ENCODE peak calls at places on chromosomes 16 and 17, in eight cellular contexts. H is GM10248, L is IMR-90, B is mammary epithelial cell, C is heart left ventricle, V is endothelial cell, Y is MM.1S, S is neural crest cell. Q is an unnamed sample.

GRCh38 chr17:62807812-62808575 is at the start of gene MARCHF10:
- DNase-seq in H (peak), L (no peak), B (no peak), C (no peak), V (peak), Y (peak), S (no peak), Q (peak)

GRCh38 chr17:79041723-79042420 is 17.9 kb downstream of the C1QTNF1 start:
- DNase-seq in H (no peak), L (peak), B (no peak), C (no peak), V (no peak), Y (no peak), S (no peak), Q (no peak)

GRCh38 chr16:19135896-19136438 is 22.2 kb downstream of the ITPRIPL2 start:
- DNase-seq in H (no peak), L (peak), B (peak), C (peak), V (no peak), Y (no peak), S (no peak), Q (no peak)

GRCh38 chr16:48378836-48379235 is 6.4 kb downstream of the SIAH1 start:
- DNase-seq in H (no peak), L (no peak), B (no peak), C (no peak), V (no peak), Y (no peak), S (no peak), Q (no peak)

GRCh38 chr16:23286131-23286532 is 16.0 kb upstream of the SCNN1B start:
- DNase-seq in H (no peak), L (peak), B (peak), C (no peak), V (no peak), Y (no peak), S (no peak), Q (no peak)

GRCh38 chr16:1338119-1338730 is 4.8 kb downstream of the BAIAP3 start:
- DNase-seq in H (no peak), L (no peak), B (no peak), C (no peak), V (peak), Y (no peak), S (peak), Q (peak)

GRCh38 chr17:4708436-4708835 is 2.0 kb upstream of the ARRB2 start:
- DNase-seq in H (no peak), L (no peak), B (no peak), C (no peak), V (no peak), Y (peak), S (no peak), Q (peak)

GRCh38 chr17:21376835-21377690 is 906 bp downstream of the KCNJ12 start:
- DNase-seq in H (no peak), L (peak), B (peak), C (no peak), V (peak), Y (no peak), S (no peak), Q (no peak)

GRCh38 chr17:2688351-2689342 is 22.9 kb downstream of the CLUH start:
- DNase-seq in H (peak), L (no peak), B (peak), C (peak), V (no peak), Y (no peak), S (no peak), Q (no peak)

GRCh38 chr16:89153848-89154271 is 17.7 kb upstream of the CDH15 start:
- DNase-seq in H (no peak), L (no peak), B (no peak), C (no peak), V (no peak), Y (no peak), S (no peak), Q (no peak)

GRCh38 chr17:65030618-65031017 is 25.9 kb downstream of the GNA13 start:
- DNase-seq in H (no peak), L (no peak), B (no peak), C (no peak), V (no peak), Y (no peak), S (no peak), Q (no peak)

GRCh38 chr17:64240741-64241347 is 22.2 kb downstream of the TEX2 start:
- DNase-seq in H (no peak), L (peak), B (peak), C (peak), V (no peak), Y (no peak), S (no peak), Q (no peak)

GRCh38 chr16:29009050-29009837 is 24.4 kb downstream of the LAT start:
- DNase-seq in H (no peak), L (no peak), B (no peak), C (no peak), V (no peak), Y (no peak), S (no peak), Q (peak)

GRCh38 chr17:64039106-64039400 is 18.6 kb upstream of the ICAM2 start:
- DNase-seq in H (no peak), L (no peak), B (no peak), C (no peak), V (no peak), Y (no peak), S (no peak), Q (no peak)

DNA sequence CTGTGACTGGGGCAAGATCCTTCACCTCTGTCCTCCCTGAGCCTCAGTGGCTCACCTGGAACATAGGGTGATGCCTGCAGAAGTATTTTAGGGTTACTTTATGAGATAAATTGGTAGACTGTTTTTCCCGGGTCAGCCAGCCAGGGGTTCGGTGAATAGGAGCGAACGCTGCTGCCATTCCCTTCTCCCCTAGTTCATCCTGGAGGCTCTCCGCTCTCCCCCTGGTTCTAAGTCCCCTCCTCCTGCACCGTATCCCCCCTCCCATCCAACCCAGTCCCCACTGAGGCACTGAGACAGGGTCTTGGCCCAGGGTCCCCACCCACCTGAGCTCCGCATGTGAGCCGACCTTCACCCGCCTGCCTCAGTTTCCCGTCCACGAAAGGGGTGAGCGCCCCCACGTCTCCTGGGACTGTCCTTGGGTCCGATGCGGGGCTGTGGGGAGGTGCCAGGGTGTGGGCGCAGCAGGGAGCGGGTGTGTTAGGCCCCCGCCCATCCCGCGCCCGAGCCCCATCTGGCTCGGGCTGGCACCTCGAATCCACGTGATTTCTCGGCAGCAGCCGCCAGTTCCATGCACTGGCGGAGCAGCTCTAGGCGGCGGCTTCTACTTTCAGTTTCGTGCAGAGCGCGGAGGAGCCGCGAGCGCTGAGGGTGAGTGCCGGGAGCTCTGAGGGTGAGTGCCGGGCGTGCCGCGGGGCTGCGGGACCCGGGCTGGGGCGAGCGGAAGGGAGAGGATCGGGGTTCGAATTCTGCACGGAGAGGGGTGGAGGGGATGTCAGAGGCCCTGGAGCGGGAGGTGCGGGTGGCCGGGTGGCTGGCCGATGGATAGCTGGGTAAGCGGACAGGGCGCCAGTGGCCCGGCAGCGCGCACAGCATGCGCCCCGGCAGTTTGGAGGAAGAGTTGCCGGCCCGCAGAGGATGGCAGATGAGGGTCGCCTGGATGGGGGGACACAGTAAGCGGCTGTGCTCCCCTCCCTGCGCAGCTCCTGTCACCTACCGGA is at the start of gene NLRC5:
- DNase-seq in H (peak), L (peak), B (peak), C (peak), V (peak), Y (peak), S (peak), Q (peak)
- TF ChIP-seq CTCF in H (no peak), L (no peak), B (no peak), C (no peak), V (no peak), Y (no peak), S (no peak), Q (no peak)

GRCh38 chr16:8941718-8942344 is 21.9 kb downstream of the USP7 start:
- DNase-seq in H (no peak), L (no peak), B (no peak), C (no peak), V (no peak), Y (no peak), S (no peak), Q (no peak)
- TF ChIP-seq CTCF in H (no peak), L (no peak), B (no peak), C (no peak), V (no peak), Y (no peak), S (no peak), Q (no peak)

GRCh38 chr16:54651851-54652770 is 278.6 kb upstream of the IRX5 start:
- DNase-seq in H (no peak), L (no peak), B (peak), C (no peak), V (no peak), Y (no peak), S (no peak), Q (no peak)

GRCh38 chr16:54657709-54658102 is 273.0 kb upstream of the IRX5 start:
- DNase-seq in H (no peak), L (no peak), B (no peak), C (no peak), V (no peak), Y (no peak), S (no peak), Q (no peak)

GRCh38 chr16:54657058-54657708 is 273.5 kb upstream of the IRX5 start:
- DNase-seq in H (no peak), L (no peak), B (peak), C (no peak), V (no peak), Y (no peak), S (no peak), Q (no peak)

GRCh38 chr16:54654429-54654828 is 276.2 kb upstream of the IRX5 start:
- DNase-seq in H (no peak), L (no peak), B (no peak), C (no peak), V (no peak), Y (no peak), S (no peak), Q (no peak)

DNA sequence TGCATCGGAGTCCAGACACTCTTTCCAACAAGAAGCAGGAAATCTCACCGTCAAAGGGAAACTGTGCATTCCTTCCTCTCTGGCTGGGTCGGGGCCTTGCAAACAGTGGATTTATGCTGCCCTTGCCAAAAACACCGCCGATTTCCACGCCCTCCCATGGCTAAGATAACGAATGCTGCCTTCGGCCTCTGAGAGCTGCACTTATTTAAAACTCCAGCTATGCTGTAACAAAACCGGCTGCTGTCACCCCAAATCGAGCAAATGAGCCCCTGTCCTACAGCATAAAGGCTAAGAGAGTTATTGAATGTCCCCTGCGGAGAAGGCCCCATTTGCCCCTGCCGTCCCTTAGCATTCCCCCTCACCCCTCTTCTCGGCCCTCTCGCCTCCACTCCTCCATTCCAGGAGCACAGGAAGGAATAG is 275.5 kb upstream of the IRX5 start:
- DNase-seq in H (no peak), L (no peak), B (peak), C (peak), V (peak), Y (no peak), S (no peak), Q (no peak)
- TF ChIP-seq CTCF in H (no peak), L (no peak), B (no peak), C (no peak), V (no peak), Y (no peak), S (no peak), Q (no peak)

GRCh38 chr16:77041468-77041867 is 149.5 kb upstream of the MON1B start:
- DNase-seq in H (no peak), L (no peak), B (no peak), C (no peak), V (no peak), Y (no peak), S (no peak), Q (no peak)

GRCh38 chr16:77037696-77038347 is 153.2 kb upstream of the MON1B start:
- DNase-seq in H (no peak), L (no peak), B (no peak), C (no peak), V (no peak), Y (no peak), S (no peak), Q (no peak)

DNA sequence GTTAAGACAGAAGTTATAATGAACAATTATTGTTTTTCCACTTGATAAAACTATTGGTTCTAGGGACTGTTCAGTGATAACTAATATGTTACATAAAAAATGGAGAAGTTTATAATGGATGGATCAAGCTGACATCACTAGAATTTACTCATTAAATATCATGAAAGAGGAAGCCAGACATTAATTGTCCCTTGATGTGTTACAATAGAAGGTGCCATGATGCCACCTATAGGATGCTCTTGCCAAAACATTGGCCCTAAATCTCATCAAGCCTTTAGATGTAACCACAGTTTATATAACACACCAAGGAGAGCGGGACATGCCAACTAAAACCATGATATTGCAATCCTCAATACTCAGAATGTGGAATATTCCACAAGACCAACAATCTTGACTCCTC is 147.9 kb upstream of the MON1B start:
- DNase-seq in H (no peak), L (no peak), B (peak), C (no peak), V (no peak), Y (peak), S (no peak), Q (peak)
- TF ChIP-seq CTCF in H (peak), L (no peak), B (peak), C (no peak), V (no peak), Y (peak), S (peak), Q (no peak)

GRCh38 chr17:41610965-41611640 is 1.5 kb downstream of the KRT16 start:
- DNase-seq in H (no peak), L (no peak), B (no peak), C (no peak), V (no peak), Y (no peak), S (no peak), Q (no peak)
- TF ChIP-seq CTCF in H (no peak), L (no peak), B (no peak), C (no peak), V (no peak), Y (no peak), S (no peak), Q (no peak)

GRCh38 chr16:73531021-73531420 is 483.1 kb upstream of the ZFHX3 start:
- DNase-seq in H (no peak), L (no peak), B (no peak), C (no peak), V (no peak), Y (no peak), S (no peak), Q (no peak)
- TF ChIP-seq CTCF in H (no peak), L (no peak), B (no peak), C (no peak), V (no peak), Y (no peak), S (no peak), Q (no peak)

DNA sequence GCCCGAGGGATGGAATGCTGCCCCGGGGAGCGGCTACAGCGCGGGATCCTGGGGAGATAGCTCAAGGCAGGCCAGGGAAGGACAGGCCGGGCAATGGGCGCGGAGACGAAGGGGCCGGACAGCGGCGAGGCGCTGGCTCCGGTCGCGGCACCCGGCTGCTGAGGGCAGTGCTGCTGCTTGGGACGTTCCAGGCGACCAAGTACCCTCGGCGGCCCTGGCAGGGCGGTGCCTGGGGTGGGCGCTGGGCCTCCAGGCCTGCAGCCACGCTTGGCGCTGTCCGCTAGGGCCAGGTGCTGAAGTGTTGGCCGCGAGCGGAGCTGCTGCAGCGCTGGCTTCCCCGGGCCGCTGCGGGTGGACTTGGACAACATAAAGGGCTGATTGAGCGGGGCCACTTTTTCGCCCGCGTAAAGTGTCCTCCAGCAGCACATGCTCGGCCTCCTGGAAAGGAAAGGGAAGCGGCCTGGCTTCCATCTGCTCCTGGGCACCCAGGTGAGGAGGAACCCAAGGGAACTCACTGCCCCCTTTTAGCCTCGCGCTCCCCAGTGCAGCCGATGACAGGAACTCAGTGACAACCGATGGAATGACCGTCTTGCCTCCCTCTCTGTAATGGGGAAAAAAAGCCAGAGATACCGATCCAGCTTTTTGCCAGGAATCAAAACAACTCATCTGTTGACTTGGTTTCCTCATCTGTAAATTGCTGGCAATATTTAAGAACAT is 23.7 kb downstream of the CLEC3A start:
- DNase-seq in H (peak), L (peak), B (peak), C (peak), V (peak), Y (no peak), S (peak), Q (peak)
- TF ChIP-seq CTCF in H (no peak), L (peak), B (no peak), C (no peak), V (no peak), Y (no peak), S (no peak), Q (no peak)

Q was measured in activated CD8-positive, alpha-beta T cell treated with anti-CD3 and anti-CD28 coated beads for 36 hours.